ENCODE peak calls at places on chromosomes 3 and 15, in ten cellular contexts. One of them, this sample, is unnamed.

GRCh38 chr15:63601026-63601726 is 4.0 kb downstream of the FBXL22 start:
- DNase-seq in T-helper 22 cell: peak; percentile 50
- DNase-seq in NCI-H1105: no peak
- DNase-seq in activated gamma-delta T cell treated with Interleukin-2 at 50 U/mL for 16 hours: peak; percentile 42
- DNase-seq in activated T-cell treated with anti-CD3 and anti-CD28 coated beads for 1 hour: peak; percentile 30
- DNase-seq in A549: peak; percentile 30
- DNase-seq in Kasumi-1: no peak
- DNase-seq in T-helper 2 cell: peak; percentile 54
- DNase-seq in NCI-H2081: no peak
- DNase-seq in H54: no peak
- DNase-seq in this sample: no peak

GRCh38 chr3:45041666-45042065 is 15.6 kb downstream of the CLEC3B start:
- DNase-seq in T-helper 22 cell: no peak
- DNase-seq in NCI-H1105: no peak
- DNase-seq in activated gamma-delta T cell treated with Interleukin-2 at 50 U/mL for 16 hours: no peak
- DNase-seq in activated T-cell treated with anti-CD3 and anti-CD28 coated beads for 1 hour: no peak
- DNase-seq in A549: no peak
- DNase-seq in Kasumi-1: no peak
- DNase-seq in T-helper 2 cell: no peak
- DNase-seq in NCI-H2081: no peak
- DNase-seq in H54: no peak
- DNase-seq in this sample: no peak

GRCh38 chr3:45795882-45796765 is at the start of gene SLC6A20:
- DNase-seq in T-helper 22 cell: no peak
- DNase-seq in NCI-H1105: no peak
- DNase-seq in activated gamma-delta T cell treated with Interleukin-2 at 50 U/mL for 16 hours: no peak
- DNase-seq in activated T-cell treated with anti-CD3 and anti-CD28 coated beads for 1 hour: no peak
- DNase-seq in A549: no peak
- DNase-seq in Kasumi-1: no peak
- DNase-seq in T-helper 2 cell: no peak
- DNase-seq in NCI-H2081: no peak
- DNase-seq in H54: no peak
- DNase-seq in this sample: no peak

GRCh38 chr3:147409143-147410121 is at the start of gene ZIC1:
- DNase-seq in T-helper 22 cell: no peak
- DNase-seq in NCI-H1105: no peak
- DNase-seq in activated gamma-delta T cell treated with Interleukin-2 at 50 U/mL for 16 hours: no peak
- DNase-seq in activated T-cell treated with anti-CD3 and anti-CD28 coated beads for 1 hour: no peak
- DNase-seq in A549: no peak
- DNase-seq in Kasumi-1: no peak
- DNase-seq in T-helper 2 cell: no peak
- DNase-seq in NCI-H2081: no peak
- DNase-seq in H54: peak; percentile 88
- DNase-seq in this sample: no peak

GRCh38 chr3:15899438-15899837 is 101.7 kb upstream of the ANKRD28 start:
- DNase-seq in T-helper 22 cell: no peak
- DNase-seq in NCI-H1105: no peak
- DNase-seq in activated gamma-delta T cell treated with Interleukin-2 at 50 U/mL for 16 hours: no peak
- DNase-seq in activated T-cell treated with anti-CD3 and anti-CD28 coated beads for 1 hour: no peak
- DNase-seq in A549: peak; percentile 32
- DNase-seq in Kasumi-1: peak; percentile 29
- DNase-seq in T-helper 2 cell: no peak
- DNase-seq in NCI-H2081: no peak
- DNase-seq in H54: peak; percentile 20
- DNase-seq in this sample: no peak

GRCh38 chr15:76150971-76151598 is 91.3 kb downstream of the TMEM266 start:
- DNase-seq in T-helper 22 cell: peak; percentile 12
- DNase-seq in NCI-H1105: peak; percentile 10
- DNase-seq in activated gamma-delta T cell treated with Interleukin-2 at 50 U/mL for 16 hours: peak; percentile 73
- DNase-seq in activated T-cell treated with anti-CD3 and anti-CD28 coated beads for 1 hour: peak; percentile 67
- DNase-seq in A549: peak; percentile 72
- DNase-seq in Kasumi-1: peak; percentile 70
- DNase-seq in T-helper 2 cell: peak; percentile 49
- DNase-seq in NCI-H2081: peak; percentile 74
- DNase-seq in H54: peak; percentile 53
- DNase-seq in this sample: peak; percentile 32

GRCh38 chr15:90065682-90066049 is 36.6 kb downstream of the IDH2 start:
- DNase-seq in T-helper 22 cell: no peak
- DNase-seq in NCI-H1105: no peak
- DNase-seq in activated gamma-delta T cell treated with Interleukin-2 at 50 U/mL for 16 hours: no peak
- DNase-seq in activated T-cell treated with anti-CD3 and anti-CD28 coated beads for 1 hour: no peak
- DNase-seq in A549: no peak
- DNase-seq in Kasumi-1: no peak
- DNase-seq in T-helper 2 cell: no peak
- DNase-seq in NCI-H2081: no peak
- DNase-seq in H54: no peak
- DNase-seq in this sample: no peak

GRCh38 chr3:174355505-174355904 is 503.6 kb upstream of the NAALADL2 start:
- DNase-seq in T-helper 22 cell: no peak
- DNase-seq in NCI-H1105: no peak
- DNase-seq in activated gamma-delta T cell treated with Interleukin-2 at 50 U/mL for 16 hours: no peak
- DNase-seq in activated T-cell treated with anti-CD3 and anti-CD28 coated beads for 1 hour: no peak
- DNase-seq in A549: peak; percentile 29
- DNase-seq in Kasumi-1: peak; percentile 75
- DNase-seq in T-helper 2 cell: no peak
- DNase-seq in NCI-H2081: peak; percentile 34
- DNase-seq in H54: no peak
- DNase-seq in this sample: peak; percentile 32

GRCh38 chr15:70853270-70853854 is 595 bp downstream of the LARP6 start:
- DNase-seq in T-helper 22 cell: no peak
- DNase-seq in NCI-H1105: peak; percentile 62
- DNase-seq in activated gamma-delta T cell treated with Interleukin-2 at 50 U/mL for 16 hours: no peak
- DNase-seq in activated T-cell treated with anti-CD3 and anti-CD28 coated beads for 1 hour: no peak
- DNase-seq in A549: no peak
- DNase-seq in Kasumi-1: no peak
- DNase-seq in T-helper 2 cell: no peak
- DNase-seq in NCI-H2081: no peak
- DNase-seq in H54: peak; percentile 50
- DNase-seq in this sample: no peak

GRCh38 chr3:13261908-13262307 is 158.2 kb downstream of the NUP210 start:
- DNase-seq in T-helper 22 cell: no peak
- DNase-seq in NCI-H1105: no peak
- DNase-seq in activated gamma-delta T cell treated with Interleukin-2 at 50 U/mL for 16 hours: no peak
- DNase-seq in activated T-cell treated with anti-CD3 and anti-CD28 coated beads for 1 hour: no peak
- DNase-seq in A549: no peak
- DNase-seq in Kasumi-1: no peak
- DNase-seq in T-helper 2 cell: no peak
- DNase-seq in NCI-H2081: no peak
- DNase-seq in H54: no peak
- DNase-seq in this sample: no peak